ENCODE peak calls at places on chromosomes 12 and 14, in six cellular contexts. One of them, this sample, is unnamed.

GRCh38 chr12:6373022-6373787 is 2.2 kb downstream of the SCNN1A start:
- DNase-seq in right lobe of liver: peak; percentile 12
- DNase-seq in GM12878: no peak
- DNase-seq in Peyer's patch: no peak
- DNase-seq in IMR-90: no peak
- DNase-seq in stomach: peak; percentile 44
- DNase-seq in this sample: no peak

GRCh38 chr14:36105401-36105800 is 71.1 kb downstream of the PTCSC3 start:
- DNase-seq in right lobe of liver: no peak
- DNase-seq in GM12878: no peak
- DNase-seq in Peyer's patch: no peak
- DNase-seq in IMR-90: no peak
- DNase-seq in stomach: no peak
- DNase-seq in this sample: no peak

GRCh38 chr12:64737539-64737938 is 21.7 kb downstream of the GNS start:
- DNase-seq in right lobe of liver: no peak
- DNase-seq in GM12878: no peak
- DNase-seq in Peyer's patch: no peak
- DNase-seq in IMR-90: no peak
- DNase-seq in stomach: no peak
- DNase-seq in this sample: no peak

GRCh38 chr12:5923043-5923605 is 21.9 kb downstream of the ANO2 start:
- DNase-seq in right lobe of liver: no peak
- DNase-seq in GM12878: no peak
- DNase-seq in Peyer's patch: no peak
- DNase-seq in IMR-90: no peak
- DNase-seq in stomach: no peak
- DNase-seq in this sample: no peak

GRCh38 chr12:116528498-116528897 is 30.7 kb upstream of the MAP1LC3B2 start:
- DNase-seq in right lobe of liver: no peak
- DNase-seq in GM12878: no peak
- DNase-seq in Peyer's patch: no peak
- DNase-seq in IMR-90: no peak
- DNase-seq in stomach: no peak
- DNase-seq in this sample: no peak

GRCh38 chr14:46920542-46920941 is 269.0 kb upstream of the RPL10L start:
- DNase-seq in right lobe of liver: no peak
- DNase-seq in GM12878: no peak
- DNase-seq in Peyer's patch: no peak
- DNase-seq in IMR-90: no peak
- DNase-seq in stomach: no peak
- DNase-seq in this sample: no peak

GRCh38 chr14:100289916-100290606 is 16.2 kb downstream of the SLC25A29 start:
- DNase-seq in right lobe of liver: no peak
- DNase-seq in GM12878: no peak
- DNase-seq in Peyer's patch: no peak
- DNase-seq in IMR-90: no peak
- DNase-seq in stomach: no peak
- DNase-seq in this sample: no peak

GRCh38 chr12:81284137-81284536 is 206.3 kb downstream of the ACSS3 start:
- DNase-seq in right lobe of liver: no peak
- DNase-seq in GM12878: no peak
- DNase-seq in Peyer's patch: no peak
- DNase-seq in IMR-90: peak; percentile 4
- DNase-seq in stomach: no peak
- DNase-seq in this sample: no peak

GRCh38 chr14:59870277-59871165 is at the start of gene RTN1:
- DNase-seq in right lobe of liver: peak; percentile 69
- DNase-seq in GM12878: no peak
- DNase-seq in Peyer's patch: no peak
- DNase-seq in IMR-90: peak; percentile 29
- DNase-seq in stomach: peak; percentile 43
- DNase-seq in this sample: peak; percentile 29

DNA sequence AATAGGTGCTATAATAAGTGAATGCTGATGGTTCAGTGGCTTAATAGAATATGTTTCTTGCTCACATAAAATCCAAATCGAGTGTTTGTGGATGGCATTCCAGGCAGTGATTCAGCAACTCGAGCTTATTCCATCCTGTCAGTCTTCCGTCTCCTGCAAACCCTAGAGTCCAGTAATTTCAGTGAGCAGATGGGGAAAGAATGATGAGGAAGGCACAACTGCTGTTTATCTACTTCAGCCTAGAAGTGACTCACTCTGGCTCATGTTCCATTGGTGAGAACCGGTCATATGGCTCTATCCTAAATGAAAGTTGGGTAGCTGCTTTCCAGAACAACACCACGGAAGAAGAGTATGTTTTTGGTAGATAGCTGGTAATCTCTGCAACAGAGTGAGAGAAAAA is 421.8 kb upstream of the PDE3A start:
- DNase-seq in right lobe of liver: no peak
- DNase-seq in GM12878: no peak
- DNase-seq in Peyer's patch: no peak
- DNase-seq in IMR-90: peak; percentile 98
- DNase-seq in stomach: no peak
- DNase-seq in this sample: no peak
- H3K4me3 ChIP-seq in right lobe of liver: no peak overlapping the region
- H3K4me3 ChIP-seq in GM12878: no peak overlapping the region
- H3K4me3 ChIP-seq in Peyer's patch: no peak overlapping the region
- H3K4me3 ChIP-seq in IMR-90: no peak overlapping the region
- H3K4me3 ChIP-seq in stomach: no peak overlapping the region
- H3K4me3 ChIP-seq in this sample: no peak overlapping the region

DNA sequence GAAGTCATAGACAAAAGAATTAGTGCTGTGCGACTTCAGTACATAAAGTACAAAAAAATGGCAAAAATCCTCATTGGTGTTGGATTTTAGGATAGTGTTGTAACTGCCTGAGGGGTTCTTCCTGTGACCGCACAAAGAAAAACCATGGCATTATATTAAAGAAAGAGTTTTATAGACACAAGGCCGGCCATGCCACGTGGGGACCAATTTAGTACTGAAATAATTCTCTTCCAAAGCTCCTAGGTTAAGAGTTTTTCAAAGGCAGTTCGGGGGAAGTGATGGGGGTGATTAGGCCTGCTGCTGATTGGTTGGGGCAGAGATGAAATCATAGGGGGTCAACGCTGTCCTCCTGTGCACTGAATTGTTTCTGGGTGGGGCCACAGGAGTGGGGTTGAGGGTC is 150.9 kb upstream of the EEA1 start:
- DNase-seq in right lobe of liver: no peak
- DNase-seq in GM12878: no peak
- DNase-seq in Peyer's patch: no peak
- DNase-seq in IMR-90: no peak
- DNase-seq in stomach: no peak
- DNase-seq in this sample: no peak
- TF ChIP-seq CTCF in right lobe of liver: no peak
- TF ChIP-seq CTCF in GM12878: no peak
- TF ChIP-seq CTCF in Peyer's patch: no peak
- TF ChIP-seq CTCF in IMR-90: no peak
- TF ChIP-seq CTCF in stomach: no peak
- TF ChIP-seq CTCF in this sample: no peak

DNA sequence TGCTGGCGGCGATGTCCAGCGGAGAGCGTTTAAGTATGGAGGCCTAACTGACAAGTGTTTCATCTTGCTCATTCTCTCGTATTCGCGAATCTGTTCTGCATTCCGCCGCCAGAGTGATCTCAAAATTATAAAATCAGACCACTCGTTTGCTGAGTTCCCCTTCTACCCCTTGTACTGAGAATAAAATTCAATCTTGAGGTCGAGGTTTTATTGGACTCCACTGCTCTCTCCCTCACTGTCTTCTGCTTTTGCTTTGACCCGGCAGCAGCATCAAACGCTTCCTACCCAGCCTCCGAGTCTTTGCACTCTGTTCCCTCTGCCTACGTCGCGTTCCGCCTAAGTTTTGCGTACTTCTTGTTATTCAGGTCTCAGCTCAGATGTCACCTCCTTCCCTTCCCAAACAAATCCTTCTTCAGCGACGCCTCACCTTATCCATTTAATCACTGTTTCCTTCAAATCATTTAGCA is 462 bp downstream of the KNTC1 start:
- DNase-seq in right lobe of liver: no peak
- DNase-seq in GM12878: no peak
- DNase-seq in Peyer's patch: no peak
- DNase-seq in IMR-90: peak; percentile 21
- DNase-seq in stomach: no peak
- DNase-seq in this sample: no peak
- TF ChIP-seq POLR2A in right lobe of liver: no peak
- TF ChIP-seq POLR2A in GM12878: no peak
- TF ChIP-seq POLR2A in Peyer's patch: no peak
- TF ChIP-seq POLR2A in IMR-90: no peak
- TF ChIP-seq POLR2A in stomach: no peak
- TF ChIP-seq POLR2A in this sample: no peak

DNA sequence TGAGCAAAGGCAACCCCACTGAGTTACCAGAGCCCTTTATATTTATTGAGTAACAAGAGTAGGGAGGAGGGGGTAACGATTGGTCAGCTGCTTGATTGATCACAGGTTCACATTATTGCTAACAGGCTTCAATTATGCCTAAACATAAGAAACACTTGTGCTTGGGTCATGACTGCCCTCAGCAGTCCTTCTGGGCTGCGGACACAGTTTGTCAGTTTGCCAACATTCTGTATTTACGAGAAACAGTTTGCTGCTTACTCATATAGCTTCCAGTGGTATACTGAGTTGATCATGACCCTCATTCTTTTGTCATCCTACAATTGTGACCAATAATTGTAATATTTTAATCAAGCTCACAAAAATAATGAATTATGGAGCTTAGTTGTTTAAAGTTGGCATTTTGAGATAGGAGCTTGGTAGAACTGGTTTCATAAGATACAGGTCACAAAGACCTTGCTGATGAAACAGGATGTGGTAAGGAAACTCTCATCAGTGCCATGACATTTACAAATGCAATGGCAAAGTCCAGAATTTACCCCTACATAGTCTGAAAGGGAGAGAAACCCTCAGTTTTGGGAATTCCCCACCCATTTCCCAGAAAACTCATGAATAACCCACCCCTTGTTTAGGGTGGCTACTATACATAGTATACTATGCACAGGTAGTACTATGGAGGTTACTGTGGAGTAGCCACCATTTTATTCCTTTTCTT is 1421.0 kb upstream of the FLRT2 start:
- DNase-seq in right lobe of liver: no peak
- DNase-seq in GM12878: no peak
- DNase-seq in Peyer's patch: no peak
- DNase-seq in IMR-90: no peak
- DNase-seq in stomach: no peak
- DNase-seq in this sample: no peak
- H3K4me3 ChIP-seq in right lobe of liver: no peak overlapping the region
- H3K4me3 ChIP-seq in GM12878: no peak overlapping the region
- H3K4me3 ChIP-seq in Peyer's patch: no peak overlapping the region
- H3K4me3 ChIP-seq in IMR-90: no peak overlapping the region
- H3K4me3 ChIP-seq in stomach: no peak overlapping the region
- H3K4me3 ChIP-seq in this sample: no peak overlapping the region